ENCODE peak calls at places on chromosomes 7 and 10, in eight cellular contexts. E is keratinocyte; O is T47D; K is astrocyte of the hippocampus; D is SIG-M5; T is stimulated activated CD8-positive, alpha-beta memory T cell treated with anti-CD3 and anti-CD28 coated beads, Interleukin-12 subunit alpha, Interleukin-12 subunit beta, amount 100 ng/mL, for 1 hour; V is HCEC 1CT; Q is activated CD4-positive, CD25-positive, alpha-beta regulatory T cell. I is an unnamed sample.

GRCh38 chr7:151925446-151926335 is 30.6 kb upstream of the GALNTL5 start:
- DNase-seq in E (no peak), O (no peak), K (no peak), D (peak), T (no peak), V (peak), Q (no peak), I (no peak)

GRCh38 chr7:28686418-28686800 is 271.7 kb downstream of the TRIL start:
- DNase-seq in E (no peak), O (peak), K (peak), D (no peak), T (no peak), V (peak), Q (no peak), I (no peak)

GRCh38 chr10:78913219-78914059 is 155.3 kb upstream of the ZMIZ1 start:
- DNase-seq in E (no peak), O (no peak), K (peak), D (no peak), T (no peak), V (no peak), Q (no peak), I (no peak)

GRCh38 chr7:89757910-89758309 is 396.4 kb upstream of the STEAP1 start:
- DNase-seq in E (no peak), O (no peak), K (peak), D (no peak), T (no peak), V (no peak), Q (no peak), I (peak)

GRCh38 chr7:122864016-122864415 is 22.2 kb downstream of the CADPS2 start:
- DNase-seq in E (no peak), O (no peak), K (no peak), D (no peak), T (no peak), V (no peak), Q (no peak), I (no peak)

GRCh38 chr7:47458057-47458456 is 123.9 kb downstream of the TNS3 start:
- DNase-seq in E (no peak), O (no peak), K (no peak), D (no peak), T (no peak), V (peak), Q (no peak), I (no peak)

GRCh38 chr10:19971343-19971742 is 155.1 kb downstream of the PLXDC2 start:
- DNase-seq in E (no peak), O (no peak), K (no peak), D (no peak), T (no peak), V (no peak), Q (no peak), I (no peak)

GRCh38 chr10:128263891-128264688 is 137.9 kb upstream of the MKI67 start:
- DNase-seq in E (peak), O (peak), K (peak), D (no peak), T (peak), V (no peak), Q (peak), I (no peak)

GRCh38 chr7:30510124-30511074 is 5.8 kb upstream of the GGCT start:
- DNase-seq in E (no peak), O (no peak), K (peak), D (no peak), T (no peak), V (peak), Q (no peak), I (no peak)

GRCh38 chr7:130560972-130561371 is 69.1 kb downstream of the MEST start:
- DNase-seq in E (peak), O (peak), K (no peak), D (peak), T (no peak), V (peak), Q (no peak), I (peak)

GRCh38 chr10:27240891-27241639 is 468 bp upstream of the ACBD5 start:
- DNase-seq in E (no peak), O (no peak), K (peak), D (peak), T (no peak), V (peak), Q (no peak), I (no peak)

GRCh38 chr7:22319424-22320403 is 37.2 kb downstream of the RAPGEF5 start:
- DNase-seq in E (no peak), O (no peak), K (no peak), D (no peak), T (no peak), V (no peak), Q (no peak), I (no peak)